ENCODE peak calls at places on chromosome 15, in nine cellular contexts. One of them, this sample, is unnamed.
A peak's percentile ranks its signal among the peaks of the same experiment; 100 is the strongest.

GRCh38 chr15:27176785-27177406 is 205.9 kb downstream of the GABRG3 start:
- DNase-seq in GM23338: no peak
- DNase-seq in PC-9: no peak
- DNase-seq in K562: no peak
- DNase-seq in hepatocyte: no peak
- DNase-seq in IMR-90: no peak
- DNase-seq in MM.1S: no peak
- DNase-seq in H9: no peak
- DNase-seq in HCT116: no peak
- DNase-seq in this sample: no peak

GRCh38 chr15:51798281-51798680 is 31.2 kb upstream of the TMOD3 start:
- DNase-seq in K562: no peak
- DNase-seq in MM.1S: no peak
- DNase-seq in IMR-90: no peak
- DNase-seq in PC-9: no peak
- DNase-seq in HCT116: no peak
- DNase-seq in GM23338: no peak
- DNase-seq in hepatocyte: no peak
- DNase-seq in H9: no peak
- DNase-seq in this sample: no peak

GRCh38 chr15:66619152-66619903 is 53.5 kb upstream of the LCTL start:
- DNase-seq in HCT116: peak; percentile 49
- DNase-seq in MM.1S: peak; percentile 61
- DNase-seq in PC-9: peak; percentile 65
- DNase-seq in K562: peak; percentile 65
- DNase-seq in GM23338: peak; percentile 92
- DNase-seq in IMR-90: peak; percentile 68
- DNase-seq in hepatocyte: peak; percentile 88
- DNase-seq in H9: peak; percentile 87
- DNase-seq in this sample: peak; percentile 96

GRCh38 chr15:61133361-61133760 is 95.7 kb downstream of the RORA start:
- DNase-seq in GM23338: no peak
- DNase-seq in HCT116: no peak
- DNase-seq in K562: no peak
- DNase-seq in H9: no peak
- DNase-seq in hepatocyte: no peak
- DNase-seq in MM.1S: no peak
- DNase-seq in IMR-90: no peak
- DNase-seq in PC-9: no peak
- DNase-seq in this sample: no peak

GRCh38 chr15:54131410-54131809 is 153.2 kb downstream of the UNC13C start:
- DNase-seq in K562: no peak
- DNase-seq in MM.1S: no peak
- DNase-seq in IMR-90: peak; percentile 73
- DNase-seq in GM23338: no peak
- DNase-seq in hepatocyte: no peak
- DNase-seq in H9: no peak
- DNase-seq in PC-9: no peak
- DNase-seq in HCT116: no peak
- DNase-seq in this sample: no peak

GRCh38 chr15:31571676-31572075 is 245.0 kb downstream of the KLF13 start:
- DNase-seq in HCT116: no peak
- DNase-seq in MM.1S: no peak
- DNase-seq in GM23338: no peak
- DNase-seq in hepatocyte: no peak
- DNase-seq in PC-9: no peak
- DNase-seq in IMR-90: peak; percentile 21
- DNase-seq in K562: no peak
- DNase-seq in H9: no peak
- DNase-seq in this sample: peak; percentile 76

GRCh38 chr15:57565326-57565725 is 26.4 kb upstream of the MYZAP start:
- DNase-seq in PC-9: no peak
- DNase-seq in HCT116: no peak
- DNase-seq in IMR-90: peak; percentile 7
- DNase-seq in hepatocyte: no peak
- DNase-seq in H9: peak; percentile 50
- DNase-seq in K562: no peak
- DNase-seq in GM23338: peak; percentile 54
- DNase-seq in MM.1S: no peak
- DNase-seq in this sample: no peak

GRCh38 chr15:78076231-78077052 is 1.1 kb downstream of the TBC1D2B start:
- DNase-seq in H9: no peak
- DNase-seq in hepatocyte: no peak
- DNase-seq in MM.1S: no peak
- DNase-seq in GM23338: peak; percentile 31
- DNase-seq in HCT116: no peak
- DNase-seq in PC-9: no peak
- DNase-seq in K562: no peak
- DNase-seq in IMR-90: no peak
- DNase-seq in this sample: peak; percentile 66

GRCh38 chr15:65245096-65245849 is 34.0 kb upstream of the CILP start:
- DNase-seq in H9: no peak
- DNase-seq in HCT116: no peak
- DNase-seq in MM.1S: no peak
- DNase-seq in hepatocyte: peak; percentile 73
- DNase-seq in GM23338: no peak
- DNase-seq in K562: no peak
- DNase-seq in PC-9: no peak
- DNase-seq in IMR-90: peak; percentile 88
- DNase-seq in this sample: peak; percentile 41

GRCh38 chr15:39585394-39585841 is 4.5 kb downstream of the THBS1 start:
- DNase-seq in IMR-90: peak; percentile 46
- DNase-seq in H9: no peak
- DNase-seq in hepatocyte: no peak
- DNase-seq in K562: no peak
- DNase-seq in GM23338: no peak
- DNase-seq in MM.1S: no peak
- DNase-seq in PC-9: no peak
- DNase-seq in HCT116: no peak
- DNase-seq in this sample: peak; percentile 38

GRCh38 chr15:29278436-29279099 is 8.9 kb upstream of the NSMCE3 start:
- DNase-seq in HCT116: peak; percentile 64
- DNase-seq in H9: no peak
- DNase-seq in K562: no peak
- DNase-seq in GM23338: no peak
- DNase-seq in IMR-90: peak; percentile 94
- DNase-seq in MM.1S: no peak
- DNase-seq in PC-9: no peak
- DNase-seq in hepatocyte: peak; percentile 49
- DNase-seq in this sample: peak; percentile 89

GRCh38 chr15:60757831-60758570 is 279.1 kb upstream of the ICE2 start:
- DNase-seq in IMR-90: no peak
- DNase-seq in GM23338: no peak
- DNase-seq in hepatocyte: peak; percentile 18
- DNase-seq in PC-9: no peak
- DNase-seq in MM.1S: no peak
- DNase-seq in HCT116: no peak
- DNase-seq in K562: no peak
- DNase-seq in H9: no peak
- DNase-seq in this sample: no peak

GRCh38 chr15:77869021-77869895 is 208.3 kb downstream of the TBC1D2B start:
- DNase-seq in H9: no peak
- DNase-seq in HCT116: no peak
- DNase-seq in GM23338: no peak
- DNase-seq in K562: no peak
- DNase-seq in MM.1S: no peak
- DNase-seq in IMR-90: no peak
- DNase-seq in PC-9: no peak
- DNase-seq in hepatocyte: no peak
- DNase-seq in this sample: peak; percentile 87

GRCh38 chr15:53811530-53811929 is 52.1 kb upstream of the WDR72 start:
- DNase-seq in HCT116: peak; percentile 7
- DNase-seq in hepatocyte: peak; percentile 53
- DNase-seq in H9: no peak
- DNase-seq in IMR-90: no peak
- DNase-seq in GM23338: peak; percentile 45
- DNase-seq in MM.1S: peak; percentile 32
- DNase-seq in PC-9: no peak
- DNase-seq in K562: no peak
- DNase-seq in this sample: no peak

GRCh38 chr15:37979597-37979996 is 45.2 kb downstream of the TMCO5A start:
- DNase-seq in MM.1S: no peak
- DNase-seq in IMR-90: no peak
- DNase-seq in GM23338: no peak
- DNase-seq in H9: no peak
- DNase-seq in HCT116: no peak
- DNase-seq in K562: no peak
- DNase-seq in hepatocyte: no peak
- DNase-seq in PC-9: no peak
- DNase-seq in this sample: no peak

GRCh38 chr15:49908571-49909295 is 210.3 kb downstream of the ATP8B4 start:
- DNase-seq in MM.1S: no peak
- DNase-seq in HCT116: no peak
- DNase-seq in GM23338: no peak
- DNase-seq in PC-9: no peak
- DNase-seq in IMR-90: no peak
- DNase-seq in K562: no peak
- DNase-seq in H9: no peak
- DNase-seq in hepatocyte: no peak
- DNase-seq in this sample: no peak

DNA sequence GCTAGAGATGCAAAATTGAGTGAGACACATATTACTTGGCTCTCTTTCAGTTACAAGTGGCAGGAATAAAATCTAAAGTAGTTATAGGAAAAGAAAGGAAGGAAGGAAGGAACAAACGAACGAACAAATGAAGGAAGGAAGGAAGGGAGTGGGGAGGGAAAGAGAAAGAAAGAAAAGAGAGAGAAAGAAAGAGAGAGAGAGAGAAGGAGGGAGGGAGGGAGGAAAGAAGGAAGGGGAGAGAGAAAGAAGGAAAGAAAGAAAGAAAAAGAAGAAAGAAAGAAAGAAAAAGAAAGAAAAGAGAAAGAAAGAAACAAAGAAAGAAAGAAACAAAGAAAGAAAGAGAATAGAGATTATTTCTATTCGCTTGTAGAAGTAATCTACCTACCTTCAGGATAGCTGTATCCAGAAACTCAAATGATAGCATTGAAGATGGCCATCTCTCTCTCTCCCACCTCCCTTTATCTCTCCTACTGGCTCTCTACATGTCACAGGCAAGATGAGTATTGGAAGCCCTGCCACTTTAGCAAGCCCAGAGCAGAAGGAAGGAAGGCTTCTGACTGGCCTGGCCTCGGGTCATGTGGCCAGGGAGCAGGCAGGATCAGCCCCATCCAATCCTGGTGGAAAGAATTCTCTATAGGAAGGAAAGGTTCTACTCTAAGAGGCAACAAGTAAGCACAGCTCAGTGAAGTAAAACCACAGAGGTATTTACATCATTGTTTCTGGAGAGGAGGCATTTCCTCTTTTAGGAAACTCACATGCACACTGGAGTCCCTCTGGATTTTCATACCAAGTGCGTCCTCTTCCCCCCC is 229.8 kb upstream of the TLE3 start:
- DNase-seq in H9: no peak
- DNase-seq in GM23338: no peak
- DNase-seq in hepatocyte: no peak
- DNase-seq in HCT116: no peak
- DNase-seq in IMR-90: peak; percentile 43
- DNase-seq in MM.1S: peak; percentile 27
- DNase-seq in K562: no peak
- DNase-seq in PC-9: peak; percentile 49
- DNase-seq in this sample: no peak
- H2AFZ ChIP-seq in H9: no peak overlapping the region
- H2AFZ ChIP-seq in GM23338: peak overlapping the region; percentile 70
- H2AFZ ChIP-seq in hepatocyte: no peak overlapping the region
- H2AFZ ChIP-seq in HCT116: no peak overlapping the region
- H2AFZ ChIP-seq in IMR-90: no peak overlapping the region
- H2AFZ ChIP-seq in MM.1S: peak overlapping the region; percentile 61
- H2AFZ ChIP-seq in K562: no peak overlapping the region
- H2AFZ ChIP-seq in PC-9: no peak overlapping the region
- H2AFZ ChIP-seq in this sample: peak overlapping the region; percentile 7

GRCh38 chr15:36841154-36841553 is 259.2 kb downstream of the MEIS2 start:
- DNase-seq in HCT116: no peak
- DNase-seq in MM.1S: no peak
- DNase-seq in IMR-90: no peak
- DNase-seq in GM23338: no peak
- DNase-seq in hepatocyte: no peak
- DNase-seq in K562: no peak
- DNase-seq in H9: no peak
- DNase-seq in PC-9: no peak
- DNase-seq in this sample: no peak

GRCh38 chr15:36843822-36844221 is 256.5 kb downstream of the MEIS2 start:
- DNase-seq in hepatocyte: no peak
- DNase-seq in HCT116: no peak
- DNase-seq in GM23338: no peak
- DNase-seq in MM.1S: no peak
- DNase-seq in IMR-90: no peak
- DNase-seq in H9: no peak
- DNase-seq in K562: no peak
- DNase-seq in PC-9: no peak
- DNase-seq in this sample: no peak

GRCh38 chr15:36845270-36845669 is 255.1 kb downstream of the MEIS2 start:
- DNase-seq in HCT116: no peak
- DNase-seq in MM.1S: no peak
- DNase-seq in hepatocyte: no peak
- DNase-seq in PC-9: no peak
- DNase-seq in K562: no peak
- DNase-seq in H9: no peak
- DNase-seq in IMR-90: no peak
- DNase-seq in GM23338: no peak
- DNase-seq in this sample: no peak

GRCh38 chr15:36844453-36845094 is 255.8 kb downstream of the MEIS2 start:
- DNase-seq in PC-9: no peak
- DNase-seq in MM.1S: no peak
- DNase-seq in GM23338: peak; percentile 15
- DNase-seq in HCT116: no peak
- DNase-seq in IMR-90: peak; percentile 69
- DNase-seq in H9: no peak
- DNase-seq in hepatocyte: peak; percentile 30
- DNase-seq in K562: no peak
- DNase-seq in this sample: no peak
- H3K27ac ChIP-seq in PC-9: no peak overlapping the region
- H3K27ac ChIP-seq in MM.1S: no peak overlapping the region
- H3K27ac ChIP-seq in GM23338: no peak overlapping the region
- H3K27ac ChIP-seq in HCT116: no peak overlapping the region
- H3K27ac ChIP-seq in IMR-90: no peak overlapping the region
- H3K27ac ChIP-seq in H9: no peak overlapping the region
- H3K27ac ChIP-seq in hepatocyte: no peak overlapping the region
- H3K27ac ChIP-seq in K562: no peak overlapping the region
- H3K27ac ChIP-seq in this sample: no peak overlapping the region

GRCh38 chr15:85620321-85621044 is 174.2 kb downstream of the KLHL25 start:
- DNase-seq in K562: no peak
- DNase-seq in PC-9: no peak
- DNase-seq in GM23338: no peak
- DNase-seq in MM.1S: no peak
- DNase-seq in IMR-90: peak; percentile 73
- DNase-seq in HCT116: no peak
- DNase-seq in H9: no peak
- DNase-seq in hepatocyte: no peak
- DNase-seq in this sample: peak; percentile 64
- H2AFZ ChIP-seq in K562: no peak overlapping the region
- H2AFZ ChIP-seq in PC-9: no peak overlapping the region
- H2AFZ ChIP-seq in GM23338: no peak overlapping the region
- H2AFZ ChIP-seq in MM.1S: no peak overlapping the region
- H2AFZ ChIP-seq in IMR-90: no peak overlapping the region
- H2AFZ ChIP-seq in HCT116: no peak overlapping the region
- H2AFZ ChIP-seq in H9: no peak overlapping the region
- H2AFZ ChIP-seq in hepatocyte: no peak overlapping the region
- H2AFZ ChIP-seq in this sample: no peak overlapping the region

DNA sequence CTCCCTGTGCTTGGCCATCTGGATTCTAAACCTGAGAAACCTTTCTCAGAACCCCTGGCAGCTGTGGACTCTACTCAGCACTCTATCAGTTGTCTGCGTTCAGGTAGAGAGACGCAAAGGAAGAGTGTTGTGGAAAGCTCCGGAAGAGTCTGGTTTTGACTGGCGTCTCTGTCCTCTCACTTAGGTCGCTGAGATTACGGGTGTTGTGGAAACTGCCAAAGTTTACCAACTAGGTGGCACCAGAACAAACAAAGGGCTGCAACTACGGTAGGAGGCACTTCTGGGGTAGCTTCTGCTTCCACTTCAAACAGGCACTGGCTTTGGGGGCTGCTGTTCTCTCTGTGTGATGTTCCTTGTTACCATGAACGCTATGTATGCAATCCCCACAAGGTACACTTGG is 19.2 kb upstream of the ITPKA start:
- DNase-seq in H9: no peak
- DNase-seq in GM23338: no peak
- DNase-seq in HCT116: no peak
- DNase-seq in hepatocyte: no peak
- DNase-seq in MM.1S: no peak
- DNase-seq in PC-9: no peak
- DNase-seq in IMR-90: no peak
- DNase-seq in K562: no peak
- DNase-seq in this sample: no peak
- H3K27ac ChIP-seq in H9: no peak overlapping the region
- H3K27ac ChIP-seq in GM23338: no peak overlapping the region
- H3K27ac ChIP-seq in HCT116: no peak overlapping the region
- H3K27ac ChIP-seq in hepatocyte: no peak overlapping the region
- H3K27ac ChIP-seq in MM.1S: no peak overlapping the region
- H3K27ac ChIP-seq in PC-9: no peak overlapping the region
- H3K27ac ChIP-seq in IMR-90: no peak overlapping the region
- H3K27ac ChIP-seq in K562: no peak overlapping the region
- H3K27ac ChIP-seq in this sample: no peak overlapping the region